ENCODE peak calls at places on chromosome 10, in nine cellular contexts. A is uterus, C is DND-41, I is gastrocnemius medialis, J is cardiac muscle cell, V is endodermal cell, Y is upper lobe of right lung, O is A549, L is GM23338. R is an unnamed sample.

GRCh38 chr10:50432206-50432605 is 180.9 kb upstream of the ASAH2 start:
- DNase-seq in A (no peak), C (no peak), I (no peak), J (no peak), V (no peak), Y (no peak), O (no peak), L (no peak), R (no peak)

GRCh38 chr10:34295142-34295548 is 520.0 kb downstream of the PARD3 start:
- DNase-seq in A (no peak), C (no peak), I (no peak), J (peak), V (no peak), Y (no peak), O (no peak), L (no peak), R (no peak)

GRCh38 chr10:78741541-78741940 is 327.2 kb upstream of the ZMIZ1 start:
- DNase-seq in A (no peak), C (no peak), I (no peak), J (peak), V (no peak), Y (no peak), O (no peak), L (no peak), R (no peak)

GRCh38 chr10:67045404-67045803 is 119.6 kb downstream of the LRRTM3 start:
- DNase-seq in A (no peak), C (no peak), I (no peak), J (no peak), V (no peak), Y (no peak), O (no peak), L (no peak), R (no peak)

GRCh38 chr10:6119962-6120361 is 31.1 kb downstream of the RBM17 start:
- DNase-seq in A (no peak), C (no peak), I (no peak), J (no peak), V (no peak), Y (no peak), O (no peak), L (no peak), R (no peak)

GRCh38 chr10:132788180-132788830 is 2.4 kb upstream of the NKX6-2 start:
- DNase-seq in A (no peak), C (no peak), I (no peak), J (peak), V (peak), Y (no peak), O (peak), L (peak), R (no peak)

GRCh38 chr10:96709525-96709924 is 10.8 kb downstream of the PIK3AP1 start:
- DNase-seq in A (no peak), C (no peak), I (no peak), J (no peak), V (no peak), Y (no peak), O (no peak), L (peak), R (no peak)

GRCh38 chr10:50431791-50432190 is 180.5 kb upstream of the ASAH2 start:
- DNase-seq in A (no peak), C (no peak), I (no peak), J (no peak), V (no peak), Y (no peak), O (no peak), L (no peak), R (no peak)

GRCh38 chr10:31578181-31578852 is 259.3 kb downstream of the ZEB1 start:
- DNase-seq in A (no peak), C (peak), I (no peak), J (no peak), V (no peak), Y (no peak), O (no peak), L (no peak), R (no peak)

GRCh38 chr10:31133628-31134302 is 102.1 kb upstream of the ZNF438 start:
- DNase-seq in A (peak), C (peak), I (peak), J (peak), V (peak), Y (peak), O (no peak), L (peak), R (peak)

GRCh38 chr10:93462881-93463280 is 19.3 kb downstream of the MYOF start:
- DNase-seq in A (peak), C (no peak), I (no peak), J (peak), V (peak), Y (peak), O (no peak), L (no peak), R (no peak)

GRCh38 chr10:86335831-86336230 is 30.8 kb downstream of the GRID1 start:
- DNase-seq in A (no peak), C (no peak), I (no peak), J (no peak), V (no peak), Y (peak), O (no peak), L (no peak), R (no peak)

GRCh38 chr10:3755440-3756359 is 29.3 kb downstream of the KLF6 start:
- DNase-seq in A (no peak), C (no peak), I (no peak), J (peak), V (peak), Y (no peak), O (no peak), L (no peak), R (peak)

GRCh38 chr10:57992321-57993077 is 275.2 kb downstream of the IPMK start:
- DNase-seq in A (no peak), C (no peak), I (no peak), J (no peak), V (no peak), Y (no peak), O (no peak), L (peak), R (no peak)

GRCh38 chr10:15725603-15726002 is 5.9 kb upstream of the ITGA8 start:
- DNase-seq in A (peak), C (no peak), I (no peak), J (peak), V (peak), Y (no peak), O (peak), L (peak), R (no peak)

GRCh38 chr10:77263700-77264099 is 373.9 kb downstream of the KCNMA1 start:
- DNase-seq in A (no peak), C (no peak), I (no peak), J (no peak), V (no peak), Y (no peak), O (no peak), L (no peak), R (no peak)

GRCh38 chr10:9166770-9167169 is 1112.3 kb downstream of the GATA3 start:
- DNase-seq in A (no peak), C (peak), I (no peak), J (no peak), V (no peak), Y (no peak), O (no peak), L (no peak), R (no peak)

GRCh38 chr10:97975598-97975997 is 54.8 kb downstream of the CRTAC1 start:
- DNase-seq in A (no peak), C (no peak), I (no peak), J (no peak), V (peak), Y (no peak), O (no peak), L (peak), R (no peak)

GRCh38 chr10:101028446-101029244 is 2.3 kb downstream of the PDZD7 start:
- DNase-seq in A (no peak), C (no peak), I (no peak), J (no peak), V (no peak), Y (no peak), O (no peak), L (no peak), R (no peak)

GRCh38 chr10:77872947-77873557 is 53.5 kb downstream of the DLG5 start:
- DNase-seq in A (no peak), C (no peak), I (no peak), J (no peak), V (no peak), Y (no peak), O (no peak), L (no peak), R (no peak)

GRCh38 chr10:12534824-12535223 is 185.5 kb downstream of the CAMK1D start:
- DNase-seq in A (no peak), C (peak), I (no peak), J (no peak), V (peak), Y (peak), O (no peak), L (no peak), R (no peak)

GRCh38 chr10:95543459-95543858 is 17.7 kb downstream of the SORBS1 start:
- DNase-seq in A (no peak), C (no peak), I (no peak), J (no peak), V (no peak), Y (no peak), O (no peak), L (no peak), R (no peak)

GRCh38 chr10:126059101-126059826 is 162.9 kb downstream of the FANK1 start:
- DNase-seq in A (no peak), C (no peak), I (no peak), J (no peak), V (no peak), Y (no peak), O (no peak), L (no peak), R (no peak)

GRCh38 chr10:129123428-129123827 is 343.6 kb upstream of the MGMT start:
- DNase-seq in A (no peak), C (no peak), I (no peak), J (no peak), V (peak), Y (no peak), O (no peak), L (no peak), R (no peak)

GRCh38 chr10:24370877-24371276 is 161.9 kb downstream of the KIAA1217 start:
- DNase-seq in A (no peak), C (no peak), I (peak), J (no peak), V (no peak), Y (no peak), O (no peak), L (no peak), R (no peak)

GRCh38 chr10:44992070-44992731 is 8.5 kb upstream of the ZNF22 start:
- DNase-seq in A (peak), C (peak), I (peak), J (no peak), V (peak), Y (no peak), O (no peak), L (no peak), R (no peak)

GRCh38 chr10:31977440-31978157 is 49.0 kb upstream of the ARHGAP12 start:
- DNase-seq in A (no peak), C (no peak), I (no peak), J (peak), V (no peak), Y (no peak), O (no peak), L (no peak), R (no peak)

GRCh38 chr10:91597397-91597881 is 35.4 kb downstream of the PPP1R3C start:
- DNase-seq in A (no peak), C (no peak), I (no peak), J (peak), V (no peak), Y (no peak), O (no peak), L (no peak), R (no peak)

GRCh38 chr10:90229486-90229885 is 528.1 kb downstream of the KIF20B start:
- DNase-seq in A (no peak), C (no peak), I (no peak), J (no peak), V (no peak), Y (no peak), O (no peak), L (no peak), R (no peak)

GRCh38 chr10:112797221-112797620 is 152.8 kb upstream of the TCF7L2 start:
- DNase-seq in A (no peak), C (no peak), I (no peak), J (no peak), V (peak), Y (no peak), O (no peak), L (peak), R (no peak)

GRCh38 chr10:103069453-103070331 is 123.4 kb downstream of the NT5C2 start:
- DNase-seq in A (peak), C (peak), I (peak), J (peak), V (peak), Y (peak), O (peak), L (peak), R (peak)

GRCh38 chr10:48577158-48577557 is 27.7 kb downstream of the ARHGAP22 start:
- DNase-seq in A (no peak), C (no peak), I (no peak), J (no peak), V (no peak), Y (no peak), O (no peak), L (no peak), R (no peak)

GRCh38 chr10:96714856-96715255 is 5.5 kb downstream of the PIK3AP1 start:
- DNase-seq in A (no peak), C (no peak), I (no peak), J (no peak), V (no peak), Y (no peak), O (no peak), L (no peak), R (no peak)

GRCh38 chr10:110774069-110775021 is 97.4 kb upstream of the PDCD4 start:
- DNase-seq in A (no peak), C (no peak), I (no peak), J (peak), V (no peak), Y (no peak), O (peak), L (no peak), R (no peak)
- H3K27ac ChIP-seq in A (no peak), C (no peak), I (peak), J (peak), V (no peak), Y (no peak), O (peak), L (no peak), R (no peak)

DNA sequence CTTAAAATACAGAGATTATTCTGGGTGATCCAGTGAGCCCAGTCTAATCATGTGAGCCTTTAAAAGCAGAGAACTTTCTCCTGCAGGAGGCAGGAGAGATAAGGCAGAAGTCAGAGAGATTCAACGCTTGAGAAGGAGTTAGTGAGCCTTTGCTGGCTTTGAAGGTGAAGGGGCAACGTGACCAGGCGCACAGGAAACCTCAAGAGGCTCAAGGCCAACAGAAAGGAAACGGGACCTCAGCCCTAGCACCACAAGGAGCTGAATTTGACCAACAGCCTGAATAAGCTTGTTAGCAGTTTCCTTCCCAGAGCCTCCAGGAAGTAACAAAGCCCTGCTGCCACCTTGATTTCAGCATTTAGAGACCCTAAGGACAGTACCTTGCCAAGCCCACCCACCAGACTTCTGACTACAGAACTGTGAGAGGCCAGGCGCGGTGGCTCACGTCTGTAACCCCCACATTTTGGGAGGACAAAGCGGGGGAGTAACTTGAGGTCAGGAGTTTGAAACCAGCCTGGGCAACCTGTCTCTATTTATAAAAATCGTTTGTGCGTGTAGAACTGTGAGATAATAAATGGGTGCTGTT is 87.3 kb upstream of the KAT6B start:
- DNase-seq in A (no peak), C (peak), I (no peak), J (peak), V (peak), Y (no peak), O (no peak), L (peak), R (no peak)
- TF ChIP-seq CTCF in A (no peak), C (peak), I (peak), J (peak), V (peak), Y (peak), O (no peak), L (peak), R (peak)

GRCh38 chr10:122494833-122495232 is 33.5 kb downstream of the HTRA1 start:
- DNase-seq in A (peak), C (no peak), I (peak), J (peak), V (no peak), Y (no peak), O (no peak), L (no peak), R (no peak)
- H3K27ac ChIP-seq in A (peak), C (no peak), I (peak), J (no peak), V (no peak), Y (peak), O (no peak), L (no peak), R (no peak)

DNA sequence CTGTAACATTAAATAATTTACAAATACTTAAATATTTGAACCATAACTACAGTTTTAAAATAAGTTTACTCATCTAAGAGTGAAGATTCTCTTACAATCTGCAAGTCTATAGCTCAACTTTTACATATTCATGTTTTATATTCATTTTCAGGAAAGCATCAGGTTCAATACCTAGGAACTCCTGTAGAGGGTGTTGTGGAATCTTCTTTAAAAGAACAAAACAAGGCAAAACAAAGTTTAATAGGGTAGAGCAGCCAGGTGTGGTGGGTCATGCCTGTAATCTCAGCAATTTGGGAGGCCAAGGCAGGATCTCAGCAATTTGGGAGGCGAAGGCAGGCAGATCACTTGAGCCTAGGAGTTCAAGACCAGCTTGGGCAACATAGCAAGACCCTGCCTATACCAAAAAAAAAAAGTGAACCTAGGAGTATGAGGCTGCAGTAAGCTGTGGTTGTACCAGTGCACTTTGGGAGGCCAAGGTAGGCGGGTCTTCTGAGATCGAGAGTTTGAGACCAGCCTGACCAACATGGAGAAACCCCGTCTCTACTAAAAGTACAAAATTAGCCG is 45.1 kb downstream of the ST8SIA6 start:
- DNase-seq in A (no peak), C (no peak), I (no peak), J (peak), V (peak), Y (no peak), O (no peak), L (peak), R (no peak)
- TF ChIP-seq CTCF in A (no peak), C (peak), I (no peak), J (peak), V (peak), Y (peak), O (peak), L (no peak), R (peak)

DNA sequence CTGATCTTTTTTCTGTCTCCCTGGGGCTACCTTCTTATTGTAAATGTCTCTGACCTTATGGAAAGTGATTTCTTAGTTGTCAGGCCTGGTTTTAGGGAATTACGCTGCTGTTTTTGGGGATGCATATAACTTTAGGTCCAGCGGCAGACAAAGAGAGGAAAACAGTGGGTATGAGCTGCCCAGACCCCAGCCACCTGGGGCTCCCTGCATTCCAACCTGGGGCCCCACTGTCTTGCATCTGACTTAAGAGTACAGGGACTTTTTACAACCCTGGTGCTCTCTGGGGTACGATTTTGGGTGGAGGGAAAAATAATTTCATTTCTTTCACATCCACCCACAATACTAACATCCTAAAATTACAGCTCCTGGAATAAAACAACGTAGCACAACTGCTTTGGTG is 119.4 kb downstream of the PRPF18 start:
- DNase-seq in A (no peak), C (no peak), I (no peak), J (no peak), V (no peak), Y (no peak), O (no peak), L (peak), R (no peak)
- H3K27ac ChIP-seq in A (no peak), C (peak), I (no peak), J (no peak), V (no peak), Y (no peak), O (no peak), L (peak), R (no peak)

GRCh38 chr10:123972481-123973401 is 81.1 kb upstream of the CPXM2 start:
- DNase-seq in A (no peak), C (no peak), I (no peak), J (no peak), V (peak), Y (no peak), O (no peak), L (peak), R (no peak)
- TF ChIP-seq CTCF in A (no peak), C (no peak), I (no peak), J (no peak), V (peak), Y (no peak), O (no peak), L (peak), R (no peak)

GRCh38 chr10:28623483-28623882 is 53.8 kb upstream of the BAMBI start:
- DNase-seq in A (no peak), C (no peak), I (no peak), J (no peak), V (no peak), Y (no peak), O (no peak), L (no peak), R (no peak)

GRCh38 chr10:28620251-28620650 is 57.1 kb upstream of the BAMBI start:
- DNase-seq in A (no peak), C (no peak), I (no peak), J (no peak), V (no peak), Y (no peak), O (no peak), L (no peak), R (no peak)

GRCh38 chr10:28628184-28628893 is 49.0 kb upstream of the BAMBI start:
- DNase-seq in A (peak), C (peak), I (peak), J (peak), V (peak), Y (peak), O (peak), L (peak), R (peak)

GRCh38 chr10:28627102-28627501 is 50.2 kb upstream of the BAMBI start:
- DNase-seq in A (no peak), C (no peak), I (no peak), J (peak), V (no peak), Y (no peak), O (no peak), L (no peak), R (no peak)

GRCh38 chr10:28624351-28624750 is 53.0 kb upstream of the BAMBI start:
- DNase-seq in A (no peak), C (no peak), I (no peak), J (no peak), V (no peak), Y (no peak), O (no peak), L (peak), R (no peak)
- H3K27ac ChIP-seq in A (no peak), C (no peak), I (no peak), J (no peak), V (no peak), Y (no peak), O (no peak), L (peak), R (no peak)

DNA sequence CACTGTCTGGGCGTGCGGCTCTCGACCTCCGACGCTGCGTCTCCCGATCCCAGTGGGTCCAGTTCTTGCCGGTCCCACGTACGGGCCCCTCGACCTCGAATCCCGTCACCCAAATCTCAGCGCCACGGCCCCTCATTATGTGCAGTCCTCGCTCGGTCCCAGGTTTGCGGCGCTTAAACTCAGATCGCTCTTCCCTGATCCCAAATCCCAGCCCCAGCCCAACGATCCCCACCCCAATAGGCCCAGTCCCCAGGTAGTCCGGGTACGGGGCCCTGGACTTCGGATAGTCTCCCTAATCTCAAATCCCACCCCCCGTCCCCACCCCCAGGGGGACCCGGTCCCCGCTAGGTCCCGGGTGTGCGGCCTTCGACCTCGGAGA is 666 bp downstream of the HNRNPF start:
- DNase-seq in A (no peak), C (no peak), I (no peak), J (no peak), V (no peak), Y (no peak), O (no peak), L (peak), R (no peak)
- TF ChIP-seq CTCF in A (no peak), C (no peak), I (no peak), J (no peak), V (peak), Y (no peak), O (no peak), L (no peak), R (no peak)